ENCODE peak calls at places on chromosomes 16 and 17, in eight cellular contexts. One of them, this sample, is unnamed. For H3K36me3, the result is how much of the 10 kb centered on the place peaks cover.

GRCh38 chr17:36500745-36501225 is 14.3 kb downstream of the ZNHIT3 start:
- DNase-seq in BE2C: no peak
- DNase-seq in SJCRH30: no peak
- DNase-seq in tibial artery: no peak
- DNase-seq in CD8-positive, alpha-beta T cell: no peak
- DNase-seq in sigmoid colon: peak
- DNase-seq in SJSA1: no peak
- DNase-seq in heart left ventricle: no peak
- DNase-seq in this sample: no peak

GRCh38 chr17:694239-694638 is 20.4 kb downstream of the VPS53 start:
- DNase-seq in tibial artery: no peak
- DNase-seq in BE2C: no peak
- DNase-seq in CD8-positive, alpha-beta T cell: no peak
- DNase-seq in SJCRH30: no peak
- DNase-seq in heart left ventricle: no peak
- DNase-seq in SJSA1: peak
- DNase-seq in sigmoid colon: no peak
- DNase-seq in this sample: no peak

GRCh38 chr16:57616241-57616640 is 12.2 kb upstream of the ADGRG1 start:
- DNase-seq in heart left ventricle: peak
- DNase-seq in tibial artery: no peak
- DNase-seq in SJCRH30: no peak
- DNase-seq in sigmoid colon: peak
- DNase-seq in BE2C: peak
- DNase-seq in CD8-positive, alpha-beta T cell: no peak
- DNase-seq in SJSA1: no peak
- DNase-seq in this sample: peak

GRCh38 chr17:9183297-9183696 is 162.0 kb downstream of the NTN1 start:
- DNase-seq in SJCRH30: no peak
- DNase-seq in sigmoid colon: no peak
- DNase-seq in BE2C: no peak
- DNase-seq in heart left ventricle: no peak
- DNase-seq in CD8-positive, alpha-beta T cell: no peak
- DNase-seq in SJSA1: no peak
- DNase-seq in tibial artery: no peak
- DNase-seq in this sample: no peak

GRCh38 chr16:50548659-50549560 is 714 bp downstream of the NKD1 start:
- DNase-seq in BE2C: no peak
- DNase-seq in SJSA1: no peak
- DNase-seq in heart left ventricle: no peak
- DNase-seq in SJCRH30: no peak
- DNase-seq in CD8-positive, alpha-beta T cell: peak
- DNase-seq in tibial artery: no peak
- DNase-seq in sigmoid colon: peak
- DNase-seq in this sample: peak

GRCh38 chr17:78484300-78485159 is 92.7 kb downstream of the DNAH17 start:
- DNase-seq in SJSA1: no peak
- DNase-seq in sigmoid colon: no peak
- DNase-seq in heart left ventricle: no peak
- DNase-seq in SJCRH30: no peak
- DNase-seq in CD8-positive, alpha-beta T cell: peak
- DNase-seq in BE2C: no peak
- DNase-seq in tibial artery: no peak
- DNase-seq in this sample: no peak

GRCh38 chr17:17750881-17751280 is 69.6 kb downstream of the RAI1 start:
- DNase-seq in tibial artery: no peak
- DNase-seq in SJCRH30: no peak
- DNase-seq in heart left ventricle: no peak
- DNase-seq in sigmoid colon: no peak
- DNase-seq in SJSA1: no peak
- DNase-seq in CD8-positive, alpha-beta T cell: peak
- DNase-seq in BE2C: no peak
- DNase-seq in this sample: no peak

GRCh38 chr17:82802141-82802540 is 37.7 kb downstream of the ZNF750 start:
- DNase-seq in BE2C: no peak
- DNase-seq in sigmoid colon: no peak
- DNase-seq in SJSA1: peak
- DNase-seq in SJCRH30: no peak
- DNase-seq in heart left ventricle: no peak
- DNase-seq in tibial artery: no peak
- DNase-seq in CD8-positive, alpha-beta T cell: no peak
- DNase-seq in this sample: no peak

DNA sequence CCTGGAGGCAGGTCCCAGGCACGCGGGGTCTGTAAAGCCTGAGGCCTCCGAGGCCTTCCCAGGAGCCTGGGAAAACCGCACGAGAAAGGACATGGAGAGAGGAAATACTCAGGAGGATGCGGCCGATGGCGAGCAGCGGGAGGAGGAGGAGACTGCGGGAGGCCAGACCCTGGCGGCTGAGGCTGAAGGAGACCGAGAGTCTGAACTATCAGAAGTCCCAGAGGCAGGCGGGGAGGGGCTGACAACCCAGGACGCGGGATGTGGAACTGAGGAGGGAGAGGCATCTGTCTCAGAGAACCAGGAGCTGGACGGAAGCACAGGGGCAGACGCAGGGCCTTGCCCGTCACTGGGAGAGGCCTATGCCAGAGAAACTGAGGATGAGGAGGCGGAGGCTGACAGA is 2.4 kb downstream of the APOBR start:
- DNase-seq in SJSA1: no peak
- DNase-seq in sigmoid colon: no peak
- DNase-seq in BE2C: no peak
- DNase-seq in SJCRH30: no peak
- DNase-seq in tibial artery: no peak
- DNase-seq in CD8-positive, alpha-beta T cell: no peak
- DNase-seq in heart left ventricle: no peak
- DNase-seq in this sample: no peak
- H3K36me3 ChIP-seq in SJSA1: under half
- H3K36me3 ChIP-seq in sigmoid colon: under half
- H3K36me3 ChIP-seq in BE2C: under half
- H3K36me3 ChIP-seq in SJCRH30: under half
- H3K36me3 ChIP-seq in tibial artery: under half
- H3K36me3 ChIP-seq in CD8-positive, alpha-beta T cell: under half
- H3K36me3 ChIP-seq in heart left ventricle: under half
- H3K36me3 ChIP-seq in this sample: under half

GRCh38 chr17:46038937-46039336 is 39.9 kb downstream of the STH start:
- DNase-seq in CD8-positive, alpha-beta T cell: no peak
- DNase-seq in heart left ventricle: no peak
- DNase-seq in SJSA1: no peak
- DNase-seq in sigmoid colon: no peak
- DNase-seq in tibial artery: no peak
- DNase-seq in BE2C: no peak
- DNase-seq in SJCRH30: no peak
- DNase-seq in this sample: no peak

GRCh38 chr17:46037722-46038255 is 38.7 kb downstream of the STH start:
- DNase-seq in SJCRH30: no peak
- DNase-seq in SJSA1: no peak
- DNase-seq in tibial artery: no peak
- DNase-seq in CD8-positive, alpha-beta T cell: no peak
- DNase-seq in sigmoid colon: no peak
- DNase-seq in heart left ventricle: no peak
- DNase-seq in BE2C: no peak
- DNase-seq in this sample: no peak

GRCh38 chr17:46038414-46038813 is 39.4 kb downstream of the STH start:
- DNase-seq in BE2C: no peak
- DNase-seq in SJCRH30: no peak
- DNase-seq in SJSA1: no peak
- DNase-seq in tibial artery: no peak
- DNase-seq in sigmoid colon: no peak
- DNase-seq in CD8-positive, alpha-beta T cell: no peak
- DNase-seq in heart left ventricle: no peak
- DNase-seq in this sample: no peak

GRCh38 chr17:46035112-46035818 is 36.2 kb downstream of the STH start:
- DNase-seq in tibial artery: no peak
- DNase-seq in SJSA1: no peak
- DNase-seq in CD8-positive, alpha-beta T cell: no peak
- DNase-seq in sigmoid colon: no peak
- DNase-seq in BE2C: no peak
- DNase-seq in SJCRH30: no peak
- DNase-seq in heart left ventricle: no peak
- DNase-seq in this sample: no peak

GRCh38 chr17:46036491-46036890 is 37.4 kb downstream of the STH start:
- DNase-seq in heart left ventricle: no peak
- DNase-seq in BE2C: no peak
- DNase-seq in SJSA1: no peak
- DNase-seq in tibial artery: no peak
- DNase-seq in sigmoid colon: no peak
- DNase-seq in SJCRH30: no peak
- DNase-seq in CD8-positive, alpha-beta T cell: no peak
- DNase-seq in this sample: no peak
- H3K36me3 ChIP-seq in heart left ventricle: half or more
- H3K36me3 ChIP-seq in BE2C: half or more
- H3K36me3 ChIP-seq in SJSA1: half or more
- H3K36me3 ChIP-seq in tibial artery: half or more
- H3K36me3 ChIP-seq in sigmoid colon: half or more
- H3K36me3 ChIP-seq in SJCRH30: half or more
- H3K36me3 ChIP-seq in CD8-positive, alpha-beta T cell: half or more
- H3K36me3 ChIP-seq in this sample: under half

GRCh38 chr17:75664099-75664549 is 2.8 kb downstream of the RECQL5 start:
- DNase-seq in SJCRH30: no peak
- DNase-seq in SJSA1: no peak
- DNase-seq in sigmoid colon: no peak
- DNase-seq in heart left ventricle: no peak
- DNase-seq in tibial artery: no peak
- DNase-seq in CD8-positive, alpha-beta T cell: no peak
- DNase-seq in BE2C: no peak
- DNase-seq in this sample: no peak
- H3K36me3 ChIP-seq in SJCRH30: under half
- H3K36me3 ChIP-seq in SJSA1: under half
- H3K36me3 ChIP-seq in sigmoid colon: under half
- H3K36me3 ChIP-seq in heart left ventricle: under half
- H3K36me3 ChIP-seq in tibial artery: under half
- H3K36me3 ChIP-seq in CD8-positive, alpha-beta T cell: under half
- H3K36me3 ChIP-seq in BE2C: under half
- H3K36me3 ChIP-seq in this sample: under half

GRCh38 chr16:27468941-27469531 is 67.1 kb downstream of the IL21R start:
- DNase-seq in SJCRH30: no peak
- DNase-seq in CD8-positive, alpha-beta T cell: no peak
- DNase-seq in tibial artery: no peak
- DNase-seq in SJSA1: no peak
- DNase-seq in heart left ventricle: no peak
- DNase-seq in sigmoid colon: no peak
- DNase-seq in BE2C: no peak
- DNase-seq in this sample: no peak
- H3K36me3 ChIP-seq in SJCRH30: half or more
- H3K36me3 ChIP-seq in CD8-positive, alpha-beta T cell: under half
- H3K36me3 ChIP-seq in tibial artery: half or more
- H3K36me3 ChIP-seq in SJSA1: half or more
- H3K36me3 ChIP-seq in heart left ventricle: half or more
- H3K36me3 ChIP-seq in sigmoid colon: half or more
- H3K36me3 ChIP-seq in BE2C: half or more
- H3K36me3 ChIP-seq in this sample: under half

GRCh38 chr16:1450841-1451240 is 6.5 kb upstream of the CCDC154 start:
- DNase-seq in BE2C: no peak
- DNase-seq in sigmoid colon: no peak
- DNase-seq in tibial artery: no peak
- DNase-seq in SJSA1: no peak
- DNase-seq in SJCRH30: no peak
- DNase-seq in heart left ventricle: no peak
- DNase-seq in CD8-positive, alpha-beta T cell: no peak
- DNase-seq in this sample: no peak
- H3K36me3 ChIP-seq in BE2C: under half
- H3K36me3 ChIP-seq in sigmoid colon: half or more
- H3K36me3 ChIP-seq in tibial artery: half or more
- H3K36me3 ChIP-seq in SJSA1: under half
- H3K36me3 ChIP-seq in SJCRH30: under half
- H3K36me3 ChIP-seq in heart left ventricle: under half
- H3K36me3 ChIP-seq in CD8-positive, alpha-beta T cell: under half
- H3K36me3 ChIP-seq in this sample: under half

GRCh38 chr17:55666810-55667209 is 55.9 kb downstream of the TMEM100 start:
- DNase-seq in heart left ventricle: no peak
- DNase-seq in SJCRH30: no peak
- DNase-seq in sigmoid colon: no peak
- DNase-seq in BE2C: no peak
- DNase-seq in SJSA1: no peak
- DNase-seq in tibial artery: no peak
- DNase-seq in CD8-positive, alpha-beta T cell: no peak
- DNase-seq in this sample: no peak
- H3K36me3 ChIP-seq in heart left ventricle: under half
- H3K36me3 ChIP-seq in SJCRH30: under half
- H3K36me3 ChIP-seq in sigmoid colon: under half
- H3K36me3 ChIP-seq in BE2C: under half
- H3K36me3 ChIP-seq in SJSA1: under half
- H3K36me3 ChIP-seq in tibial artery: under half
- H3K36me3 ChIP-seq in CD8-positive, alpha-beta T cell: under half
- H3K36me3 ChIP-seq in this sample: under half

GRCh38 chr17:56861899-56862298 is 27.9 kb downstream of the DGKE start:
- DNase-seq in sigmoid colon: no peak
- DNase-seq in heart left ventricle: no peak
- DNase-seq in tibial artery: no peak
- DNase-seq in SJSA1: no peak
- DNase-seq in SJCRH30: no peak
- DNase-seq in BE2C: no peak
- DNase-seq in CD8-positive, alpha-beta T cell: no peak
- DNase-seq in this sample: no peak
- H3K36me3 ChIP-seq in sigmoid colon: under half
- H3K36me3 ChIP-seq in heart left ventricle: under half
- H3K36me3 ChIP-seq in tibial artery: under half
- H3K36me3 ChIP-seq in SJSA1: under half
- H3K36me3 ChIP-seq in SJCRH30: under half
- H3K36me3 ChIP-seq in BE2C: under half
- H3K36me3 ChIP-seq in CD8-positive, alpha-beta T cell: under half
- H3K36me3 ChIP-seq in this sample: under half

GRCh38 chr17:67335245-67335835 is 31.0 kb downstream of the PSMD12 start:
- DNase-seq in CD8-positive, alpha-beta T cell: no peak
- DNase-seq in SJCRH30: no peak
- DNase-seq in heart left ventricle: no peak
- DNase-seq in SJSA1: no peak
- DNase-seq in tibial artery: no peak
- DNase-seq in BE2C: no peak
- DNase-seq in sigmoid colon: no peak
- DNase-seq in this sample: no peak

DNA sequence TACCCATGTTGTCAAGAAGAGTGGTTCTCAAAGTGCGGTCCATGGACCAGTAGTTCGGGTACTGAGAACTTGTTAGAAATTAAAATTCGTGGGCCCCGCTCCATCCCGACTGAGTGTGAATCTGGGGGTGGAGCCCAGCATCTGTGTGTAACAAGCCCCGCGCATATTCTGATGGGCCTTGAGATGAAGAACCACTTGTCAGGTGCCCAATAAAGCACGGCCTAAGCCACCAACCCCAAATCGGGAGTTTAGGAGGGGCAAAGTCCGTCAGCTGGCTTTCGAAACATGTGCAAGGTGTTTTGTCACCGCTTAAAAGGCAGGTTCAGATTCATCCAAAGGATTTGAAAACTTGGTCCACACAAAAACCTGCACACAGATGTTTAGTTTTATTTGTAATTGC is 29.5 kb downstream of the PSMD12 start:
- DNase-seq in tibial artery: no peak
- DNase-seq in BE2C: no peak
- DNase-seq in sigmoid colon: no peak
- DNase-seq in heart left ventricle: no peak
- DNase-seq in SJSA1: no peak
- DNase-seq in CD8-positive, alpha-beta T cell: no peak
- DNase-seq in SJCRH30: no peak
- DNase-seq in this sample: no peak
- H3K36me3 ChIP-seq in tibial artery: under half
- H3K36me3 ChIP-seq in BE2C: under half
- H3K36me3 ChIP-seq in sigmoid colon: under half
- H3K36me3 ChIP-seq in heart left ventricle: under half
- H3K36me3 ChIP-seq in SJSA1: under half
- H3K36me3 ChIP-seq in CD8-positive, alpha-beta T cell: under half
- H3K36me3 ChIP-seq in SJCRH30: under half
- H3K36me3 ChIP-seq in this sample: under half

This sample was measured in ovary.